ENCODE peak calls at places on chromosomes 1 and 21, in seven cellular contexts. One of them, this sample, is unnamed.
A peak's percentile ranks its signal among the peaks of the same experiment; 100 is the strongest.

GRCh38 chr1:4700801-4701200 is 46.4 kb downstream of the AJAP1 start:
- DNase-seq in tibial nerve: no peak
- DNase-seq in stomach: no peak
- DNase-seq in epithelial cell of proximal tubule: no peak
- DNase-seq in CD4-positive, alpha-beta T cell: no peak
- DNase-seq in cardiac muscle cell: no peak
- DNase-seq in esophagus squamous epithelium: no peak
- DNase-seq in this sample: no peak

GRCh38 chr1:53617382-53618217 is 121.4 kb downstream of the GLIS1 start:
- DNase-seq in tibial nerve: no peak
- DNase-seq in esophagus squamous epithelium: no peak
- DNase-seq in epithelial cell of proximal tubule: no peak
- DNase-seq in CD4-positive, alpha-beta T cell: no peak
- DNase-seq in stomach: peak; percentile 24
- DNase-seq in cardiac muscle cell: no peak
- DNase-seq in this sample: peak; percentile 21

GRCh38 chr1:6483761-6484117 is 7.7 kb downstream of the PLEKHG5 start:
- DNase-seq in cardiac muscle cell: no peak
- DNase-seq in CD4-positive, alpha-beta T cell: no peak
- DNase-seq in esophagus squamous epithelium: no peak
- DNase-seq in epithelial cell of proximal tubule: no peak
- DNase-seq in tibial nerve: no peak
- DNase-seq in stomach: no peak
- DNase-seq in this sample: no peak

GRCh38 chr21:39788383-39788782 is 43.4 kb downstream of the IGSF5 start:
- DNase-seq in epithelial cell of proximal tubule: peak; percentile 86
- DNase-seq in esophagus squamous epithelium: no peak
- DNase-seq in cardiac muscle cell: peak; percentile 77
- DNase-seq in stomach: peak; percentile 78
- DNase-seq in CD4-positive, alpha-beta T cell: no peak
- DNase-seq in tibial nerve: peak; percentile 45
- DNase-seq in this sample: peak; percentile 89

GRCh38 chr1:9228589-9228988 is 6.0 kb upstream of the H6PD start:
- DNase-seq in stomach: no peak
- DNase-seq in tibial nerve: no peak
- DNase-seq in esophagus squamous epithelium: no peak
- DNase-seq in epithelial cell of proximal tubule: no peak
- DNase-seq in CD4-positive, alpha-beta T cell: no peak
- DNase-seq in cardiac muscle cell: no peak
- DNase-seq in this sample: no peak

GRCh38 chr1:30197959-30198760 is 525.2 kb downstream of the MATN1 start:
- DNase-seq in stomach: no peak
- DNase-seq in CD4-positive, alpha-beta T cell: no peak
- DNase-seq in esophagus squamous epithelium: no peak
- DNase-seq in cardiac muscle cell: no peak
- DNase-seq in epithelial cell of proximal tubule: no peak
- DNase-seq in tibial nerve: no peak
- DNase-seq in this sample: no peak

GRCh38 chr1:244220410-244220809 is 169.3 kb downstream of the ZBTB18 start:
- DNase-seq in epithelial cell of proximal tubule: no peak
- DNase-seq in cardiac muscle cell: no peak
- DNase-seq in tibial nerve: no peak
- DNase-seq in CD4-positive, alpha-beta T cell: no peak
- DNase-seq in stomach: no peak
- DNase-seq in esophagus squamous epithelium: no peak
- DNase-seq in this sample: no peak

GRCh38 chr1:20601123-20601825 is 12.4 kb downstream of the CDA start:
- DNase-seq in tibial nerve: no peak
- DNase-seq in epithelial cell of proximal tubule: no peak
- DNase-seq in esophagus squamous epithelium: no peak
- DNase-seq in cardiac muscle cell: no peak
- DNase-seq in CD4-positive, alpha-beta T cell: no peak
- DNase-seq in stomach: no peak
- DNase-seq in this sample: no peak

GRCh38 chr1:77831976-77832695 is 52.7 kb downstream of the MIGA1 start:
- DNase-seq in esophagus squamous epithelium: no peak
- DNase-seq in CD4-positive, alpha-beta T cell: no peak
- DNase-seq in tibial nerve: peak; percentile 12
- DNase-seq in stomach: no peak
- DNase-seq in epithelial cell of proximal tubule: no peak
- DNase-seq in cardiac muscle cell: peak; percentile 76
- DNase-seq in this sample: no peak

GRCh38 chr21:43913928-43914327 is 48.9 kb downstream of the AGPAT3 start:
- DNase-seq in CD4-positive, alpha-beta T cell: peak; percentile 13
- DNase-seq in cardiac muscle cell: peak; percentile 38
- DNase-seq in epithelial cell of proximal tubule: no peak
- DNase-seq in stomach: no peak
- DNase-seq in esophagus squamous epithelium: no peak
- DNase-seq in tibial nerve: no peak
- DNase-seq in this sample: no peak

GRCh38 chr1:91781916-91782622 is 103.9 kb downstream of the TGFBR3 start:
- DNase-seq in tibial nerve: no peak
- DNase-seq in epithelial cell of proximal tubule: no peak
- DNase-seq in stomach: no peak
- DNase-seq in cardiac muscle cell: peak; percentile 40
- DNase-seq in esophagus squamous epithelium: no peak
- DNase-seq in CD4-positive, alpha-beta T cell: no peak
- DNase-seq in this sample: no peak

GRCh38 chr1:182149411-182149965 is 88.0 kb upstream of the ZNF648 start:
- DNase-seq in epithelial cell of proximal tubule: peak; percentile 65
- DNase-seq in stomach: peak; percentile 36
- DNase-seq in esophagus squamous epithelium: no peak
- DNase-seq in CD4-positive, alpha-beta T cell: no peak
- DNase-seq in cardiac muscle cell: peak; percentile 78
- DNase-seq in tibial nerve: peak; percentile 48
- DNase-seq in this sample: no peak

GRCh38 chr1:9410737-9411297 is 118.1 kb downstream of the SPSB1 start:
- DNase-seq in epithelial cell of proximal tubule: no peak
- DNase-seq in stomach: no peak
- DNase-seq in tibial nerve: peak; percentile 18
- DNase-seq in esophagus squamous epithelium: no peak
- DNase-seq in cardiac muscle cell: peak; percentile 86
- DNase-seq in CD4-positive, alpha-beta T cell: no peak
- DNase-seq in this sample: no peak

GRCh38 chr1:99180915-99181314 is 83.4 kb upstream of the PLPPR4 start:
- DNase-seq in esophagus squamous epithelium: no peak
- DNase-seq in cardiac muscle cell: peak; percentile 11
- DNase-seq in tibial nerve: no peak
- DNase-seq in stomach: no peak
- DNase-seq in epithelial cell of proximal tubule: no peak
- DNase-seq in CD4-positive, alpha-beta T cell: no peak
- DNase-seq in this sample: no peak

GRCh38 chr1:145977486-145978476 is 13.3 kb downstream of the POLR3GL start:
- DNase-seq in stomach: peak; percentile 88
- DNase-seq in epithelial cell of proximal tubule: no peak
- DNase-seq in cardiac muscle cell: peak; percentile 89
- DNase-seq in CD4-positive, alpha-beta T cell: peak; percentile 59
- DNase-seq in tibial nerve: peak; percentile 81
- DNase-seq in esophagus squamous epithelium: no peak
- DNase-seq in this sample: peak; percentile 66

GRCh38 chr1:89605692-89606091 is 27.2 kb upstream of the LRRC8C start:
- DNase-seq in cardiac muscle cell: peak; percentile 84
- DNase-seq in stomach: no peak
- DNase-seq in epithelial cell of proximal tubule: peak; percentile 78
- DNase-seq in CD4-positive, alpha-beta T cell: no peak
- DNase-seq in esophagus squamous epithelium: no peak
- DNase-seq in tibial nerve: no peak
- DNase-seq in this sample: no peak

GRCh38 chr1:4027008-4027407 is 126.9 kb upstream of the C1orf174 start:
- DNase-seq in CD4-positive, alpha-beta T cell: no peak
- DNase-seq in stomach: no peak
- DNase-seq in epithelial cell of proximal tubule: no peak
- DNase-seq in tibial nerve: no peak
- DNase-seq in cardiac muscle cell: no peak
- DNase-seq in esophagus squamous epithelium: no peak
- DNase-seq in this sample: no peak

GRCh38 chr1:59076612-59077011 is 220.3 kb upstream of the FGGY start:
- DNase-seq in epithelial cell of proximal tubule: no peak
- DNase-seq in CD4-positive, alpha-beta T cell: no peak
- DNase-seq in esophagus squamous epithelium: no peak
- DNase-seq in cardiac muscle cell: peak; percentile 42
- DNase-seq in tibial nerve: no peak
- DNase-seq in stomach: no peak
- DNase-seq in this sample: no peak

GRCh38 chr1:157132602-157133167 is 5.5 kb downstream of the ETV3 start:
- DNase-seq in esophagus squamous epithelium: no peak
- DNase-seq in stomach: no peak
- DNase-seq in epithelial cell of proximal tubule: no peak
- DNase-seq in CD4-positive, alpha-beta T cell: no peak
- DNase-seq in tibial nerve: no peak
- DNase-seq in cardiac muscle cell: no peak
- DNase-seq in this sample: no peak

GRCh38 chr1:183339556-183340167 is 78.5 kb downstream of the NMNAT2 start:
- DNase-seq in stomach: no peak
- DNase-seq in esophagus squamous epithelium: no peak
- DNase-seq in tibial nerve: no peak
- DNase-seq in CD4-positive, alpha-beta T cell: no peak
- DNase-seq in cardiac muscle cell: no peak
- DNase-seq in epithelial cell of proximal tubule: no peak
- DNase-seq in this sample: no peak

GRCh38 chr1:2104621-2105427 is 54.6 kb downstream of the PRKCZ start:
- DNase-seq in stomach: no peak
- DNase-seq in cardiac muscle cell: no peak
- DNase-seq in tibial nerve: no peak
- DNase-seq in CD4-positive, alpha-beta T cell: no peak
- DNase-seq in epithelial cell of proximal tubule: no peak
- DNase-seq in esophagus squamous epithelium: no peak
- DNase-seq in this sample: peak; percentile 90
- TF ChIP-seq CTCF in stomach: no peak
- TF ChIP-seq CTCF in cardiac muscle cell: peak; percentile 6
- TF ChIP-seq CTCF in tibial nerve: no peak
- TF ChIP-seq CTCF in CD4-positive, alpha-beta T cell: no peak
- TF ChIP-seq CTCF in epithelial cell of proximal tubule: peak; percentile 30
- TF ChIP-seq CTCF in esophagus squamous epithelium: no peak
- TF ChIP-seq CTCF in this sample: no peak

DNA sequence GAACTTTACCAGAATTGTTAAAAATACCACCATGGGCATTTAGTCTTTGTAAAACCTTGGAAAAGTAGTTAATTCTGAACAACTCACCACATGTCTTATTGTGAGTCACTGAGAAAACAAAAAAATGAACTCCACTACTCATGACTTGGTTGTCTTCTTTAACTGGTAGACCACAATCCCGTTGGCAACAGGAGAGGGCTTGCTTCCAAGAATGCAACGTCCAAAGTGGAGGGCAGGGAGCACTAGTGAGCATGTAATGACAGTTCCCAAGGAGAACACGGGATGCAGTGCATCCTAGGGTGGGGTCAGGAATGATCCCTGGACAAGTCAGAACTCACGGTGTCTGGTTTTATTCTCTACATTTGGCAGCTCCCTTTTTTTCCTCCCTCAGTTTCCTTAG is 15.2 kb upstream of the HMCN1 start:
- DNase-seq in tibial nerve: peak; percentile 25
- DNase-seq in epithelial cell of proximal tubule: peak; percentile 89
- DNase-seq in stomach: no peak
- DNase-seq in esophagus squamous epithelium: no peak
- DNase-seq in cardiac muscle cell: peak; percentile 84
- DNase-seq in CD4-positive, alpha-beta T cell: no peak
- DNase-seq in this sample: no peak
- TF ChIP-seq CTCF in tibial nerve: no peak
- TF ChIP-seq CTCF in epithelial cell of proximal tubule: peak; percentile 54
- TF ChIP-seq CTCF in stomach: no peak
- TF ChIP-seq CTCF in esophagus squamous epithelium: no peak
- TF ChIP-seq CTCF in cardiac muscle cell: peak; percentile 36
- TF ChIP-seq CTCF in CD4-positive, alpha-beta T cell: no peak
- TF ChIP-seq CTCF in this sample: no peak

DNA sequence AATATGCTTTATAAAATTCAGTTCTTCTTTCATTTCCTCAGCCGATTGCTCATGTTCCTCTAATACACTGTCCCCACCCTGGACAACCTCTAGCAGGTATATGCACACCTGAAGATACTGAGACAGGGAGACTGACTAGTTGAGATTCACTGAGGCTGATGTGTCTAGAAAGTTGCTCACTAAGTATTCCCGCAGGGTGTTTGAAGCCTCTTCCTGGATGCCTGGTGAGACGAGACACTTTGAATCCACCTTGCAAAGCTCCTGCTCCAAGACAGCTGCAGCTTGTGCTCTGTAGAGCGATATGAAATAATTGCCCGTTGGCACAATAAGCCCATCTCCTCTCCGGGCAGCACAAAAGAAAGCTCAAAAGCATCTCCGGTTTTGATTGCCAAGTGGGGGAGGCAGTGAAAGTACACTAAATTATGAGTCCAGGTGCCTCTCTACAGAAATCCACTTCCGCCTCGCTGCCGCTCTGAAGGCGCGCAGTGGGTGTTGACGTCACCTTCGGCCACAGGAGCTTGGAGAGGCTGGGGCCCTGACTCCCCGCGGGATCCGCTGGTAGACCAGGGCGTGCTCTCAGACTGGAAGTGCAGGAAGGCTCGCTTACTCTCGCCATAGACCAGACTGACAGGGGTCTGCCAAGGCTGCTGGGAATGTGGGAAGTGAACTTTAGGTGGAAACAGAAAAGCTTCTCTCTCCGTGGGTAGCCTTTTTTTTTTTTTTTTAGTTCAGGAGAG is 46.3 kb downstream of the GPA33 start:
- DNase-seq in stomach: peak; percentile 87
- DNase-seq in esophagus squamous epithelium: no peak
- DNase-seq in cardiac muscle cell: peak; percentile 49
- DNase-seq in tibial nerve: no peak
- DNase-seq in epithelial cell of proximal tubule: no peak
- DNase-seq in CD4-positive, alpha-beta T cell: peak; percentile 67
- DNase-seq in this sample: peak; percentile 91
- TF ChIP-seq CTCF in stomach: no peak
- TF ChIP-seq CTCF in esophagus squamous epithelium: no peak
- TF ChIP-seq CTCF in cardiac muscle cell: no peak
- TF ChIP-seq CTCF in tibial nerve: no peak
- TF ChIP-seq CTCF in epithelial cell of proximal tubule: no peak
- TF ChIP-seq CTCF in CD4-positive, alpha-beta T cell: no peak
- TF ChIP-seq CTCF in this sample: no peak

GRCh38 chr1:119348941-119349340 is 19.6 kb upstream of the HAO2 start:
- DNase-seq in stomach: no peak
- DNase-seq in epithelial cell of proximal tubule: no peak
- DNase-seq in cardiac muscle cell: no peak
- DNase-seq in CD4-positive, alpha-beta T cell: no peak
- DNase-seq in esophagus squamous epithelium: no peak
- DNase-seq in tibial nerve: no peak
- DNase-seq in this sample: no peak

GRCh38 chr1:119347858-119348257 is 20.7 kb upstream of the HAO2 start:
- DNase-seq in CD4-positive, alpha-beta T cell: no peak
- DNase-seq in cardiac muscle cell: no peak
- DNase-seq in esophagus squamous epithelium: no peak
- DNase-seq in epithelial cell of proximal tubule: no peak
- DNase-seq in tibial nerve: no peak
- DNase-seq in stomach: no peak
- DNase-seq in this sample: no peak

GRCh38 chr1:119353851-119354250 is 14.7 kb upstream of the HAO2 start:
- DNase-seq in cardiac muscle cell: no peak
- DNase-seq in CD4-positive, alpha-beta T cell: no peak
- DNase-seq in epithelial cell of proximal tubule: no peak
- DNase-seq in esophagus squamous epithelium: no peak
- DNase-seq in stomach: no peak
- DNase-seq in tibial nerve: no peak
- DNase-seq in this sample: no peak

DNA sequence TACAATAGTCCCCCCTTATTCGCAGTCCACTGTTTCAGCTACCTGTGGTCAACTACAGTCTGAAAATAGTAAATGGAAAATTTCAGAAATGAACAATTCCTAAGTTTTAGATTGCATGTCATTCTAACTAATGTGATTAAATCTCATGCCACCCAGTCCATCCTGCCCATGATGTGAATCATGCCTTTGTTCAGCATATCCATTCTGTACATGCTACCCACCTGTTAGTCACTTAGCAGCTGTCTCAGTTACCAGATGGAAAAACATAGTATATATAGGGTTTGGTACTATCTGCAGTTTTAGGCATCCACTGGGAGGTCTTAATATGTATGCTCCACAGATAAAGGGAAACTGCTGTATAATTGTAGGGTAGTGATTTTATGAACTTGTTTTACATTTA is 16.6 kb upstream of the HAO2 start:
- DNase-seq in CD4-positive, alpha-beta T cell: no peak
- DNase-seq in cardiac muscle cell: no peak
- DNase-seq in esophagus squamous epithelium: no peak
- DNase-seq in stomach: no peak
- DNase-seq in epithelial cell of proximal tubule: no peak
- DNase-seq in tibial nerve: no peak
- DNase-seq in this sample: no peak
- TF ChIP-seq CTCF in CD4-positive, alpha-beta T cell: no peak
- TF ChIP-seq CTCF in cardiac muscle cell: no peak
- TF ChIP-seq CTCF in esophagus squamous epithelium: no peak
- TF ChIP-seq CTCF in stomach: no peak
- TF ChIP-seq CTCF in epithelial cell of proximal tubule: no peak
- TF ChIP-seq CTCF in tibial nerve: no peak
- TF ChIP-seq CTCF in this sample: no peak

This sample was measured in upper lobe of right lung.